ENCODE peak calls at places on chromosomes 16 and 17, in eight cellular contexts. U is progenitor cell of endocrine pancreas, K is A673, N is KBM-7, R is COR-L47, G is left cardiac atrium, P is endothelial cell, S is activated T-helper 1 cell treated with Interleukin-2 at 50 U/mL for 16 hours. H is an unnamed sample.

GRCh38 chr17:6507535-6507934 is 48.8 kb downstream of the PITPNM3 start:
- DNase-seq in G (peak), K (no peak), P (no peak), S (no peak), N (no peak), R (no peak), U (no peak), H (no peak)

GRCh38 chr17:56613131-56613530 is 19.6 kb downstream of the NOG start:
- DNase-seq in S (no peak), N (no peak), P (no peak), K (no peak), G (no peak), U (no peak), R (no peak), H (no peak)

GRCh38 chr16:85369741-85370528 is 243.2 kb upstream of the GSE1 start:
- DNase-seq in G (peak), K (peak), R (no peak), S (no peak), N (peak), U (peak), P (peak), H (peak)

GRCh38 chr16:71250461-71251232 is 20.1 kb upstream of the HYDIN start:
- DNase-seq in K (no peak), S (no peak), N (no peak), U (no peak), P (no peak), R (no peak), G (no peak), H (no peak)

GRCh38 chr17:74233937-74234336 is 20.6 kb downstream of the TTYH2 start:
- DNase-seq in P (no peak), S (no peak), U (no peak), G (no peak), N (no peak), K (no peak), R (no peak), H (no peak)

GRCh38 chr16:28193530-28194423 is 18.0 kb downstream of the XPO6 start:
- DNase-seq in U (no peak), K (peak), N (peak), R (no peak), G (no peak), S (no peak), P (no peak), H (no peak)

GRCh38 chr16:51450913-51451312 is 299.8 kb upstream of the SALL1 start:
- DNase-seq in U (no peak), S (no peak), P (no peak), R (no peak), K (no peak), G (no peak), N (no peak), H (no peak)

GRCh38 chr16:53465606-53466290 is 31.5 kb downstream of the RBL2 start:
- DNase-seq in S (no peak), R (peak), G (no peak), N (no peak), U (no peak), K (peak), P (no peak), H (no peak)

GRCh38 chr17:2312736-2313135 is 9.0 kb downstream of the SRR start:
- DNase-seq in P (no peak), S (no peak), R (no peak), K (no peak), G (peak), U (no peak), N (no peak), H (no peak)

GRCh38 chr17:72501404-72502110 is 380.7 kb downstream of the SOX9 start:
- DNase-seq in G (no peak), U (no peak), R (no peak), N (no peak), K (no peak), P (no peak), S (no peak), H (no peak)

GRCh38 chr17:79777166-79777843 is 643 bp upstream of the CBX2 start:
- DNase-seq in N (peak), S (no peak), K (peak), R (peak), P (peak), G (peak), U (peak), H (peak)

GRCh38 chr17:36546418-36547093 is 1.8 kb downstream of the GGNBP2 start:
- DNase-seq in G (no peak), R (no peak), U (no peak), P (no peak), N (no peak), K (peak), S (no peak), H (no peak)